ENCODE peak calls at places on chromosomes 5 and 9, in nine cellular contexts. One of them, this sample, is unnamed.

GRCh38 chr5:116514521-116514920 is 60.1 kb downstream of the SEMA6A start:
- DNase-seq in breast epithelium: no peak
- DNase-seq in mesendoderm: no peak
- DNase-seq in lower lobe of right lung: no peak
- DNase-seq in mammary epithelial cell: no peak
- DNase-seq in PC-3: no peak
- DNase-seq in colonic mucosa: no peak
- DNase-seq in body of pancreas: no peak
- DNase-seq in CD8-positive, alpha-beta T cell: no peak
- DNase-seq in this sample: no peak

GRCh38 chr9:98007251-98007928 is 24.2 kb downstream of the ANP32B start:
- DNase-seq in CD8-positive, alpha-beta T cell: no peak
- DNase-seq in mammary epithelial cell: peak; percentile 32
- DNase-seq in mesendoderm: no peak
- DNase-seq in body of pancreas: no peak
- DNase-seq in PC-3: peak; percentile 36
- DNase-seq in lower lobe of right lung: no peak
- DNase-seq in colonic mucosa: no peak
- DNase-seq in breast epithelium: no peak
- DNase-seq in this sample: no peak

GRCh38 chr5:73591102-73591695 is 25.7 kb downstream of the UTP15 start:
- DNase-seq in colonic mucosa: peak; percentile 75
- DNase-seq in CD8-positive, alpha-beta T cell: peak; percentile 16
- DNase-seq in mammary epithelial cell: peak; percentile 69
- DNase-seq in lower lobe of right lung: no peak
- DNase-seq in PC-3: peak; percentile 87
- DNase-seq in body of pancreas: peak; percentile 73
- DNase-seq in mesendoderm: peak; percentile 74
- DNase-seq in breast epithelium: no peak
- DNase-seq in this sample: peak; percentile 24

GRCh38 chr9:114607671-114608524 is 3.2 kb upstream of the TMEM268 start:
- DNase-seq in breast epithelium: no peak
- DNase-seq in colonic mucosa: no peak
- DNase-seq in body of pancreas: no peak
- DNase-seq in CD8-positive, alpha-beta T cell: no peak
- DNase-seq in lower lobe of right lung: no peak
- DNase-seq in PC-3: no peak
- DNase-seq in mammary epithelial cell: no peak
- DNase-seq in mesendoderm: no peak
- DNase-seq in this sample: no peak

GRCh38 chr5:38605610-38606009 is 49.2 kb upstream of the LIFR start:
- DNase-seq in mesendoderm: peak; percentile 65
- DNase-seq in mammary epithelial cell: no peak
- DNase-seq in colonic mucosa: no peak
- DNase-seq in CD8-positive, alpha-beta T cell: no peak
- DNase-seq in lower lobe of right lung: no peak
- DNase-seq in PC-3: no peak
- DNase-seq in breast epithelium: no peak
- DNase-seq in body of pancreas: no peak
- DNase-seq in this sample: no peak

GRCh38 chr5:35884125-35884788 is 27.6 kb downstream of the IL7R start:
- DNase-seq in PC-3: peak; percentile 90
- DNase-seq in breast epithelium: no peak
- DNase-seq in mammary epithelial cell: peak; percentile 82
- DNase-seq in colonic mucosa: no peak
- DNase-seq in body of pancreas: no peak
- DNase-seq in lower lobe of right lung: no peak
- DNase-seq in mesendoderm: peak; percentile 94
- DNase-seq in CD8-positive, alpha-beta T cell: no peak
- DNase-seq in this sample: no peak

GRCh38 chr5:31036407-31036806 is 157.1 kb upstream of the CDH6 start:
- DNase-seq in mesendoderm: no peak
- DNase-seq in PC-3: peak; percentile 73
- DNase-seq in breast epithelium: no peak
- DNase-seq in lower lobe of right lung: no peak
- DNase-seq in body of pancreas: no peak
- DNase-seq in mammary epithelial cell: no peak
- DNase-seq in colonic mucosa: no peak
- DNase-seq in CD8-positive, alpha-beta T cell: no peak
- DNase-seq in this sample: no peak

GRCh38 chr5:109654455-109654854 is 35.3 kb upstream of the MAN2A1 start:
- DNase-seq in PC-3: peak; percentile 70
- DNase-seq in CD8-positive, alpha-beta T cell: no peak
- DNase-seq in breast epithelium: no peak
- DNase-seq in lower lobe of right lung: no peak
- DNase-seq in colonic mucosa: no peak
- DNase-seq in body of pancreas: no peak
- DNase-seq in mesendoderm: no peak
- DNase-seq in mammary epithelial cell: peak; percentile 65
- DNase-seq in this sample: no peak

GRCh38 chr5:2137444-2138050 is 254.8 kb upstream of the IRX4 start:
- DNase-seq in mammary epithelial cell: no peak
- DNase-seq in PC-3: no peak
- DNase-seq in body of pancreas: no peak
- DNase-seq in CD8-positive, alpha-beta T cell: no peak
- DNase-seq in mesendoderm: no peak
- DNase-seq in colonic mucosa: no peak
- DNase-seq in lower lobe of right lung: no peak
- DNase-seq in breast epithelium: no peak
- DNase-seq in this sample: no peak

GRCh38 chr5:177361418-177362101 is 3.8 kb downstream of the RGS14 start:
- DNase-seq in CD8-positive, alpha-beta T cell: no peak
- DNase-seq in colonic mucosa: no peak
- DNase-seq in mammary epithelial cell: no peak
- DNase-seq in mesendoderm: no peak
- DNase-seq in body of pancreas: no peak
- DNase-seq in PC-3: no peak
- DNase-seq in breast epithelium: no peak
- DNase-seq in lower lobe of right lung: peak; percentile 67
- DNase-seq in this sample: no peak

GRCh38 chr5:67010684-67011409 is 185.8 kb downstream of the CD180 start:
- DNase-seq in breast epithelium: no peak
- DNase-seq in lower lobe of right lung: no peak
- DNase-seq in body of pancreas: no peak
- DNase-seq in mammary epithelial cell: peak; percentile 99
- DNase-seq in mesendoderm: no peak
- DNase-seq in CD8-positive, alpha-beta T cell: no peak
- DNase-seq in colonic mucosa: no peak
- DNase-seq in PC-3: peak; percentile 94
- DNase-seq in this sample: no peak

GRCh38 chr5:64972591-64972990 is 203.9 kb downstream of the CWC27 start:
- DNase-seq in breast epithelium: no peak
- DNase-seq in CD8-positive, alpha-beta T cell: no peak
- DNase-seq in mesendoderm: no peak
- DNase-seq in PC-3: no peak
- DNase-seq in lower lobe of right lung: no peak
- DNase-seq in body of pancreas: no peak
- DNase-seq in colonic mucosa: no peak
- DNase-seq in mammary epithelial cell: peak; percentile 12
- DNase-seq in this sample: no peak

GRCh38 chr5:148970876-148971275 is 92.0 kb downstream of the SH3TC2 start:
- DNase-seq in CD8-positive, alpha-beta T cell: no peak
- DNase-seq in lower lobe of right lung: no peak
- DNase-seq in mesendoderm: no peak
- DNase-seq in colonic mucosa: no peak
- DNase-seq in body of pancreas: no peak
- DNase-seq in PC-3: peak; percentile 22
- DNase-seq in breast epithelium: no peak
- DNase-seq in mammary epithelial cell: no peak
- DNase-seq in this sample: no peak

GRCh38 chr5:148973455-148973854 is 89.4 kb downstream of the SH3TC2 start:
- DNase-seq in body of pancreas: no peak
- DNase-seq in mesendoderm: no peak
- DNase-seq in CD8-positive, alpha-beta T cell: no peak
- DNase-seq in PC-3: peak; percentile 86
- DNase-seq in colonic mucosa: no peak
- DNase-seq in breast epithelium: no peak
- DNase-seq in lower lobe of right lung: no peak
- DNase-seq in mammary epithelial cell: no peak
- DNase-seq in this sample: no peak

GRCh38 chr5:148972396-148972795 is 90.5 kb downstream of the SH3TC2 start:
- DNase-seq in breast epithelium: no peak
- DNase-seq in PC-3: peak; percentile 43
- DNase-seq in mesendoderm: no peak
- DNase-seq in colonic mucosa: no peak
- DNase-seq in CD8-positive, alpha-beta T cell: no peak
- DNase-seq in mammary epithelial cell: no peak
- DNase-seq in body of pancreas: no peak
- DNase-seq in lower lobe of right lung: no peak
- DNase-seq in this sample: no peak

GRCh38 chr5:148974638-148975330 is 88.1 kb downstream of the SH3TC2 start:
- DNase-seq in mammary epithelial cell: no peak
- DNase-seq in mesendoderm: peak; percentile 83
- DNase-seq in body of pancreas: peak; percentile 57
- DNase-seq in breast epithelium: no peak
- DNase-seq in PC-3: peak; percentile 70
- DNase-seq in CD8-positive, alpha-beta T cell: no peak
- DNase-seq in lower lobe of right lung: no peak
- DNase-seq in colonic mucosa: no peak
- DNase-seq in this sample: no peak

DNA sequence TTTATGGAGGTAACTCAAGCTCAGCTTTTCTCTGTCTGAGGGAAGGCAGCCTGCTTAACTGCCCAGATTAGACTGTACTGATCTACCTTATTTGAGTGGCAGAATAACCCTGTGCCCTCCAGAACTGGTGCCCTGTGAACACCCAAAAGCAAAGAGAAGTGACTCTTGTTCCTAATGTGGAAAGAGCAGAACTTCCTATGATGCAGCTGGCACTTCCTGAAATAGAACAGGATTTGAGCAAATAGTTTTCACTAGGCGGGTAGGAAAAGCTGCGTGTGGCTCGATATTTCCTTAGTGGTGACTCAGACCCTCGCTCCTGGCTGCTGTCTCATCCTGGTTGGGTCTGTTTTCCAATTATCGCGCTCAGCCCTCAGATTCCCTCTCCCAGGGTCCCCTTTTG is 89.9 kb downstream of the SH3TC2 start:
- DNase-seq in body of pancreas: no peak
- DNase-seq in breast epithelium: no peak
- DNase-seq in mammary epithelial cell: peak; percentile 54
- DNase-seq in colonic mucosa: no peak
- DNase-seq in PC-3: peak; percentile 100
- DNase-seq in CD8-positive, alpha-beta T cell: no peak
- DNase-seq in lower lobe of right lung: no peak
- DNase-seq in mesendoderm: peak; percentile 47
- DNase-seq in this sample: no peak
- H3K4me1 ChIP-seq in body of pancreas: peaks cover 10% of the 10 kb centered on the region
- H3K4me1 ChIP-seq in breast epithelium: peaks cover 10% of the 10 kb centered on the region
- H3K4me1 ChIP-seq in mammary epithelial cell: peaks cover 46% of the 10 kb centered on the region
- H3K4me1 ChIP-seq in colonic mucosa: no peaks in the 10 kb centered on the region
- H3K4me1 ChIP-seq in PC-3: peaks cover 83% of the 10 kb centered on the region
- H3K4me1 ChIP-seq in CD8-positive, alpha-beta T cell: no peaks in the 10 kb centered on the region
- H3K4me1 ChIP-seq in lower lobe of right lung: peaks cover 23% of the 10 kb centered on the region
- H3K4me1 ChIP-seq in mesendoderm: peaks cover 13% of the 10 kb centered on the region
- H3K4me1 ChIP-seq in this sample: no peaks in the 10 kb centered on the region

DNA sequence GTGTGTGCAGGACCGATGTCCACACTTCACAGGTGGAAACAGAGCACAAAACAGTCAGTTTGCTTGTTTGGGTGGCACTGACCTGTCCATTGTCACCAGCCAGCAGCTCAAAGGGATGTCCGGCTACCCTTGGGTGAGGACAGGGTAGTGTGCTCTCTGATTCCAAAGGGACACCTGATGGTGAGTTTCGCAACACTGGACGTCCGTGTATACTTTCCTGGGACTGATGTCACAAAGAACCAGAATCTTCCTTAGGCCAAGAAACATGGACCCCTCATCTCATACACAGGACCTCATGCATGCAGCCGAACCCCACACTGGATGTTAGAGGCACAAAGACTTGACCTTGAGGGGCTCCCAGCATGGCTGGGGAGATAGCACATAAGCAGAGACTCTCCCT is 22.2 kb upstream of the CPLX2 start:
- DNase-seq in breast epithelium: no peak
- DNase-seq in PC-3: no peak
- DNase-seq in mammary epithelial cell: no peak
- DNase-seq in mesendoderm: no peak
- DNase-seq in CD8-positive, alpha-beta T cell: no peak
- DNase-seq in colonic mucosa: no peak
- DNase-seq in body of pancreas: no peak
- DNase-seq in lower lobe of right lung: no peak
- DNase-seq in this sample: no peak
- H3K4me1 ChIP-seq in breast epithelium: no peaks in the 10 kb centered on the region
- H3K4me1 ChIP-seq in PC-3: no peaks in the 10 kb centered on the region
- H3K4me1 ChIP-seq in mammary epithelial cell: no peaks in the 10 kb centered on the region
- H3K4me1 ChIP-seq in mesendoderm: no peaks in the 10 kb centered on the region
- H3K4me1 ChIP-seq in CD8-positive, alpha-beta T cell: no peaks in the 10 kb centered on the region
- H3K4me1 ChIP-seq in colonic mucosa: no peaks in the 10 kb centered on the region
- H3K4me1 ChIP-seq in body of pancreas: no peaks in the 10 kb centered on the region
- H3K4me1 ChIP-seq in lower lobe of right lung: no peaks in the 10 kb centered on the region
- H3K4me1 ChIP-seq in this sample: no peaks in the 10 kb centered on the region

GRCh38 chr9:127452481-127453092 is 1.3 kb downstream of the LRSAM1 start:
- DNase-seq in CD8-positive, alpha-beta T cell: no peak
- DNase-seq in body of pancreas: peak; percentile 94
- DNase-seq in mammary epithelial cell: peak; percentile 45
- DNase-seq in mesendoderm: no peak
- DNase-seq in PC-3: peak; percentile 46
- DNase-seq in colonic mucosa: peak; percentile 90
- DNase-seq in breast epithelium: peak; percentile 61
- DNase-seq in lower lobe of right lung: peak; percentile 57
- DNase-seq in this sample: no peak
- H3K4me1 ChIP-seq in CD8-positive, alpha-beta T cell: peaks cover 31% of the 10 kb centered on the region
- H3K4me1 ChIP-seq in body of pancreas: peaks cover 38% of the 10 kb centered on the region
- H3K4me1 ChIP-seq in mammary epithelial cell: peaks cover 26% of the 10 kb centered on the region
- H3K4me1 ChIP-seq in mesendoderm: peaks cover 3% of the 10 kb centered on the region
- H3K4me1 ChIP-seq in PC-3: peaks cover 21% of the 10 kb centered on the region
- H3K4me1 ChIP-seq in colonic mucosa: peaks cover 9% of the 10 kb centered on the region
- H3K4me1 ChIP-seq in breast epithelium: peaks cover 5% of the 10 kb centered on the region
- H3K4me1 ChIP-seq in lower lobe of right lung: peaks cover 44% of the 10 kb centered on the region
- H3K4me1 ChIP-seq in this sample: peaks cover 24% of the 10 kb centered on the region

GRCh38 chr9:131405429-131405828 is 11.5 kb downstream of the PRRC2B start:
- DNase-seq in mesendoderm: peak; percentile 98
- DNase-seq in breast epithelium: no peak
- DNase-seq in PC-3: no peak
- DNase-seq in mammary epithelial cell: no peak
- DNase-seq in body of pancreas: no peak
- DNase-seq in lower lobe of right lung: no peak
- DNase-seq in colonic mucosa: no peak
- DNase-seq in CD8-positive, alpha-beta T cell: no peak
- DNase-seq in this sample: no peak

GRCh38 chr9:131404581-131404980 is 10.7 kb downstream of the PRRC2B start:
- DNase-seq in mammary epithelial cell: no peak
- DNase-seq in lower lobe of right lung: no peak
- DNase-seq in breast epithelium: no peak
- DNase-seq in CD8-positive, alpha-beta T cell: no peak
- DNase-seq in mesendoderm: no peak
- DNase-seq in PC-3: no peak
- DNase-seq in colonic mucosa: no peak
- DNase-seq in body of pancreas: no peak
- DNase-seq in this sample: no peak

GRCh38 chr9:131405858-131406566 is 12.1 kb downstream of the PRRC2B start:
- DNase-seq in body of pancreas: no peak
- DNase-seq in CD8-positive, alpha-beta T cell: no peak
- DNase-seq in mesendoderm: no peak
- DNase-seq in breast epithelium: no peak
- DNase-seq in PC-3: no peak
- DNase-seq in mammary epithelial cell: peak; percentile 69
- DNase-seq in lower lobe of right lung: no peak
- DNase-seq in colonic mucosa: no peak
- DNase-seq in this sample: no peak

GRCh38 chr9:131403493-131403773 is 9.5 kb downstream of the PRRC2B start:
- DNase-seq in colonic mucosa: no peak
- DNase-seq in breast epithelium: no peak
- DNase-seq in body of pancreas: no peak
- DNase-seq in mammary epithelial cell: no peak
- DNase-seq in lower lobe of right lung: no peak
- DNase-seq in PC-3: no peak
- DNase-seq in mesendoderm: no peak
- DNase-seq in CD8-positive, alpha-beta T cell: no peak
- DNase-seq in this sample: no peak

GRCh38 chr9:131404987-131405386 is 11.1 kb downstream of the PRRC2B start:
- DNase-seq in CD8-positive, alpha-beta T cell: no peak
- DNase-seq in breast epithelium: no peak
- DNase-seq in lower lobe of right lung: no peak
- DNase-seq in mammary epithelial cell: no peak
- DNase-seq in mesendoderm: no peak
- DNase-seq in PC-3: no peak
- DNase-seq in body of pancreas: no peak
- DNase-seq in colonic mucosa: no peak
- DNase-seq in this sample: no peak
- H3K4me1 ChIP-seq in CD8-positive, alpha-beta T cell: peaks cover 93% of the 10 kb centered on the region
- H3K4me1 ChIP-seq in breast epithelium: peaks cover 66% of the 10 kb centered on the region
- H3K4me1 ChIP-seq in lower lobe of right lung: peaks cover 100% of the 10 kb centered on the region
- H3K4me1 ChIP-seq in mammary epithelial cell: peaks cover 64% of the 10 kb centered on the region
- H3K4me1 ChIP-seq in mesendoderm: peaks cover 38% of the 10 kb centered on the region
- H3K4me1 ChIP-seq in PC-3: peaks cover 14% of the 10 kb centered on the region
- H3K4me1 ChIP-seq in body of pancreas: peaks cover 95% of the 10 kb centered on the region
- H3K4me1 ChIP-seq in colonic mucosa: peaks cover 46% of the 10 kb centered on the region
- H3K4me1 ChIP-seq in this sample: peaks cover 80% of the 10 kb centered on the region

This sample was measured in effector memory CD4-positive, alpha-beta T cell.